ENCODE peak calls at places on chromosomes 16 and 17, in ten cellular contexts. X is occipital lobe; S is aorta; F is activated T-helper 2 cell treated with anti-CD3 and anti-CD28 coated beads, Interferon-gamma antibody, Interleukin-2, Interleukin-4, amounts not matched to agents 10 μg/mL and 5 μg/mL and 100 μg/mL, durations not matched to agents 14 hours and 24 hours and 36 hours; V is nucleus accumbens; E is spleen; Q is stimulated activated CD8-positive, alpha-beta memory T cell treated with anti-CD3 and anti-CD28 coated beads, Interleukin-4, amount 100 ng/mL, for 4 hours; D is mesothelial cell of epicardium; Y is frontal cortex; Z is ACHN. I is an unnamed sample.

GRCh38 chr17:75697651-75698291 is 23.5 kb upstream of the ITGB4 start:
- DNase-seq in X (peak; percentile 66), S (no peak), F (no peak), V (no peak), E (no peak), Q (no peak), D (no peak), Y (peak; percentile 55), Z (no peak), I (no peak)

GRCh38 chr17:74240637-74241036 is 27.3 kb downstream of the TTYH2 start:
- DNase-seq in X (no peak), S (no peak), F (no peak), V (no peak), E (no peak), Q (no peak), D (no peak), Y (no peak), Z (no peak), I (no peak)

GRCh38 chr16:87173294-87173883 is 143.8 kb downstream of the C16orf95 start:
- DNase-seq in X (no peak), S (no peak), F (no peak), V (no peak), E (no peak), Q (no peak), D (no peak), Y (no peak), Z (no peak), I (no peak)

GRCh38 chr17:47955497-47956461 is 1.9 kb downstream of the PRR15L start:
- DNase-seq in X (no peak), S (no peak), F (no peak), V (no peak), E (no peak), Q (no peak), D (no peak), Y (no peak), Z (no peak), I (no peak)

GRCh38 chr17:83200746-83201145 is 121.3 kb downstream of the METRNL start:
- DNase-seq in X (no peak), S (peak; percentile 51), F (no peak), V (no peak), E (peak; percentile 82), Q (no peak), D (no peak), Y (no peak), Z (no peak), I (no peak)

GRCh38 chr17:50056217-50056960 is 479 bp downstream of the ITGA3 start:
- DNase-seq in X (peak; percentile 50), S (peak; percentile 70), F (peak; percentile 50), V (peak; percentile 34), E (peak; percentile 87), Q (peak; percentile 19), D (peak; percentile 81), Y (no peak), Z (peak; percentile 55), I (peak; percentile 75)

GRCh38 chr16:56732366-56732765 is 2.4 kb downstream of the NUP93 start:
- DNase-seq in X (no peak), S (no peak), F (no peak), V (no peak), E (no peak), Q (no peak), D (no peak), Y (no peak), Z (no peak), I (no peak)

GRCh38 chr16:57798267-57798810 is 4.0 kb downstream of the KIFC3 start:
- DNase-seq in X (no peak), S (no peak), F (no peak), V (no peak), E (no peak), Q (no peak), D (no peak), Y (no peak), Z (no peak), I (no peak)

GRCh38 chr17:80007009-80007752 is 28.5 kb downstream of the TBC1D16 start:
- DNase-seq in X (no peak), S (peak; percentile 44), F (no peak), V (no peak), E (no peak), Q (no peak), D (no peak), Y (no peak), Z (no peak), I (no peak)

GRCh38 chr17:77266891-77267341 is 126.1 kb downstream of the SEC14L1 start:
- DNase-seq in X (no peak), S (no peak), F (no peak), V (no peak), E (no peak), Q (no peak), D (no peak), Y (no peak), Z (no peak), I (no peak)

GRCh38 chr16:89473791-89474414 is 16.5 kb downstream of the ANKRD11 start:
- DNase-seq in X (no peak), S (peak; percentile 42), F (no peak), V (no peak), E (peak; percentile 64), Q (no peak), D (no peak), Y (no peak), Z (no peak), I (no peak)

GRCh38 chr17:73349138-73349537 is 37.3 kb upstream of the CDC42EP4 start:
- DNase-seq in X (no peak), S (no peak), F (no peak), V (no peak), E (no peak), Q (no peak), D (no peak), Y (peak; percentile 67), Z (no peak), I (no peak)

GRCh38 chr16:54121539-54122295 is 164.9 kb downstream of the IRX3 start:
- DNase-seq in X (no peak), S (no peak), F (no peak), V (no peak), E (no peak), Q (no peak), D (no peak), Y (no peak), Z (no peak), I (no peak)

GRCh38 chr17:40555296-40556190 is 9.7 kb downstream of the CCR7 start:
- DNase-seq in X (no peak), S (peak; percentile 34), F (peak; percentile 8), V (no peak), E (peak; percentile 51), Q (no peak), D (peak; percentile 14), Y (no peak), Z (no peak), I (no peak)

GRCh38 chr16:85514601-85515318 is 98.4 kb upstream of the GSE1 start:
- DNase-seq in X (peak; percentile 53), S (peak; percentile 91), F (no peak), V (peak; percentile 49), E (no peak), Q (no peak), D (no peak), Y (peak; percentile 60), Z (peak; percentile 82), I (no peak)

GRCh38 chr16:88628512-88628974 is 9.8 kb upstream of the IL17C start:
- DNase-seq in X (no peak), S (no peak), F (no peak), V (no peak), E (peak; percentile 82), Q (no peak), D (no peak), Y (no peak), Z (peak; percentile 53), I (no peak)

GRCh38 chr17:63042443-63042842 is 76.4 kb downstream of the TANC2 start:
- DNase-seq in X (no peak), S (no peak), F (no peak), V (no peak), E (no peak), Q (no peak), D (no peak), Y (no peak), Z (no peak), I (no peak)

GRCh38 chr16:57098188-57098841 is 5.9 kb downstream of the CPNE2 start:
- DNase-seq in X (no peak), S (no peak), F (no peak), V (no peak), E (no peak), Q (no peak), D (no peak), Y (no peak), Z (no peak), I (no peak)

GRCh38 chr17:44829558-44830358 is at the start of gene GJC1:
- DNase-seq in X (no peak), S (peak; percentile 50), F (no peak), V (no peak), E (peak; percentile 63), Q (no peak), D (peak; percentile 71), Y (peak; percentile 44), Z (peak; percentile 77), I (peak; percentile 49)

GRCh38 chr17:45341389-45342158 is 24.8 kb upstream of the MAP3K14 start:
- DNase-seq in X (no peak), S (peak; percentile 77), F (no peak), V (no peak), E (peak; percentile 78), Q (no peak), D (no peak), Y (no peak), Z (peak; percentile 97), I (no peak)

GRCh38 chr16:56514845-56515244 is 5.0 kb downstream of the BBS2 start:
- DNase-seq in X (no peak), S (no peak), F (no peak), V (no peak), E (no peak), Q (no peak), D (no peak), Y (no peak), Z (no peak), I (no peak)

GRCh38 chr17:38912221-38912813 is 13.1 kb upstream of the LASP1NB start:
- DNase-seq in X (no peak), S (peak; percentile 48), F (no peak), V (no peak), E (peak; percentile 61), Q (no peak), D (no peak), Y (no peak), Z (no peak), I (no peak)

GRCh38 chr16:23924138-23924537 is 88.4 kb downstream of the PRKCB start:
- DNase-seq in X (no peak), S (no peak), F (no peak), V (no peak), E (no peak), Q (no peak), D (no peak), Y (no peak), Z (no peak), I (no peak)

GRCh38 chr16:85462405-85463227 is 150.5 kb upstream of the GSE1 start:
- DNase-seq in X (no peak), S (no peak), F (no peak), V (no peak), E (no peak), Q (no peak), D (no peak), Y (peak; percentile 67), Z (no peak), I (peak; percentile 60)

I was measured in NCI-H2171.